ENCODE peak calls at places on chromosome 2, in eight cellular contexts. L, Q, C, K, W, I, G and X are unnamed samples.
A peak's percentile ranks its signal among the peaks of the same experiment; 100 is the strongest.

GRCh38 chr2:26454561-26455001 is 23.3 kb downstream of the OTOF start:
- DNase-seq in L (no peak), Q (no peak), C (no peak), K (no peak), W (no peak), I (no peak), G (no peak), X (no peak)

GRCh38 chr2:200408428-200409311 is 101.2 kb downstream of the KCTD18 start:
- DNase-seq in L (peak; percentile 90), Q (peak; percentile 93), C (no peak), K (no peak), W (no peak), I (no peak), G (peak; percentile 59), X (peak; percentile 39)

GRCh38 chr2:121210691-121211090 is 74.3 kb downstream of the TFCP2L1 start:
- DNase-seq in L (no peak), Q (no peak), C (no peak), K (no peak), W (peak; percentile 37), I (no peak), G (no peak), X (peak; percentile 62)

GRCh38 chr2:1011018-1011405 is 60.4 kb downstream of the SNTG2 start:
- DNase-seq in L (no peak), Q (no peak), C (no peak), K (no peak), W (no peak), I (no peak), G (no peak), X (no peak)

GRCh38 chr2:46964835-46965560 is 49.4 kb upstream of the MCFD2 start:
- DNase-seq in L (peak; percentile 40), Q (no peak), C (no peak), K (no peak), W (no peak), I (no peak), G (no peak), X (peak; percentile 46)

GRCh38 chr2:82478641-82479040 is 1980.4 kb downstream of the SUCLG1 start:
- DNase-seq in L (no peak), Q (no peak), C (no peak), K (no peak), W (no peak), I (no peak), G (no peak), X (no peak)

GRCh38 chr2:226489765-226490164 is 309.9 kb downstream of the IRS1 start:
- DNase-seq in L (peak; percentile 67), Q (peak; percentile 88), C (no peak), K (no peak), W (no peak), I (no peak), G (peak; percentile 52), X (peak; percentile 6)

GRCh38 chr2:149586063-149586462 is 1.5 kb downstream of the MMADHC start:
- DNase-seq in L (no peak), Q (no peak), C (no peak), K (no peak), W (no peak), I (no peak), G (no peak), X (no peak)

GRCh38 chr2:216740557-216741222 is 45.3 kb upstream of the IGFBP5 start:
- DNase-seq in L (no peak), Q (no peak), C (no peak), K (no peak), W (no peak), I (peak; percentile 42), G (no peak), X (peak; percentile 45)

GRCh38 chr2:118584877-118585276 is 262.6 kb downstream of the EN1 start:
- DNase-seq in L (no peak), Q (no peak), C (no peak), K (no peak), W (no peak), I (no peak), G (no peak), X (no peak)

GRCh38 chr2:106885981-106886915 is at the start of gene ST6GAL2:
- DNase-seq in L (no peak), Q (peak; percentile 39), C (no peak), K (no peak), W (no peak), I (no peak), G (no peak), X (peak; percentile 14)

GRCh38 chr2:104944495-104944894 is 90.6 kb downstream of the POU3F3 start:
- DNase-seq in L (no peak), Q (peak; percentile 21), C (no peak), K (no peak), W (no peak), I (no peak), G (no peak), X (no peak)

GRCh38 chr2:64637931-64638330 is 15.8 kb downstream of the SERTAD2 start:
- DNase-seq in L (no peak), Q (peak; percentile 63), C (no peak), K (no peak), W (no peak), I (no peak), G (no peak), X (no peak)

GRCh38 chr2:101518470-101519172 is 43.7 kb upstream of the RFX8 start:
- DNase-seq in L (peak; percentile 52), Q (peak; percentile 78), C (no peak), K (peak; percentile 7), W (peak; percentile 33), I (peak; percentile 36), G (no peak), X (peak; percentile 44)

GRCh38 chr2:137228566-137228965 is 463.2 kb downstream of the THSD7B start:
- DNase-seq in L (peak; percentile 40), Q (peak; percentile 57), C (no peak), K (no peak), W (no peak), I (no peak), G (peak; percentile 21), X (no peak)

GRCh38 chr2:215833531-215834162 is 179.7 kb downstream of the MREG start:
- DNase-seq in L (peak; percentile 80), Q (peak; percentile 24), C (no peak), K (no peak), W (no peak), I (no peak), G (no peak), X (no peak)

GRCh38 chr2:215535726-215536125 is 99.9 kb upstream of the FN1 start:
- DNase-seq in L (no peak), Q (peak; percentile 56), C (no peak), K (no peak), W (no peak), I (no peak), G (peak; percentile 31), X (no peak)

GRCh38 chr2:179677746-179678505 is 183.5 kb downstream of the ZNF385B start:
- DNase-seq in L (no peak), Q (no peak), C (no peak), K (no peak), W (no peak), I (no peak), G (peak; percentile 15), X (no peak)

GRCh38 chr2:240997141-240997855 is 1.1 kb upstream of the SNED1 start:
- DNase-seq in L (peak; percentile 64), Q (peak; percentile 40), C (peak; percentile 68), K (no peak), W (peak; percentile 37), I (peak; percentile 61), G (no peak), X (no peak)

GRCh38 chr2:129256642-129257041 is 722.8 kb upstream of the RAB6C start:
- DNase-seq in L (no peak), Q (no peak), C (no peak), K (no peak), W (no peak), I (no peak), G (no peak), X (no peak)
- H3K4me3 ChIP-seq in L (no peak overlapping the region), Q (no peak overlapping the region), C (no peak overlapping the region), K (no peak overlapping the region), W (no peak overlapping the region), I (no peak overlapping the region), G (no peak overlapping the region), X (no peak overlapping the region)

DNA sequence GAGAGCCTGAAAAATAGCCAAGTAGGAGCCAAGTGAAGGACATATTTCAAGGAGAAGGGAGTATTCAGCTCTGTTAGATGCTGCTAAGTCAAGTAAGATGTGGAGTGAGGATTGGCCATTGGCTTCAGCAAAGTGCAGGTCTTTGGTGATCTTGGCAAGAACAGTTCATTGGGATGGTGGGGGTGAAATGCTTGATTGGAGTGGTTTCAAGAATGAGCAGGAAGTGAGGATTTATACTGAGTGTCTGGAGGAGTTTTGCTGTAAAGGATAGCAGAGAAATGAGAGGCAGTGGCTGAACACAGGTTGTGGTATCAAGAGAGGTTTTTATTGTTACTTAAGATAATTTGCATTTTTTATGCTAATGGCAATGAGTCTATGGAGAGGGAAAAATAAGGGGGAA is 139.7 kb downstream of the PRPF40A start:
- DNase-seq in L (no peak), Q (no peak), C (no peak), K (no peak), W (no peak), I (no peak), G (no peak), X (peak; percentile 19)
- H3K36me3 ChIP-seq in L (no peaks in the 10 kb centered on the region), Q (no peaks in the 10 kb centered on the region), C (no peaks in the 10 kb centered on the region), K (no peaks in the 10 kb centered on the region), W (peaks cover 12% of the 10 kb centered on the region), I (no peaks in the 10 kb centered on the region), G (no peaks in the 10 kb centered on the region), X (no peaks in the 10 kb centered on the region)

DNA sequence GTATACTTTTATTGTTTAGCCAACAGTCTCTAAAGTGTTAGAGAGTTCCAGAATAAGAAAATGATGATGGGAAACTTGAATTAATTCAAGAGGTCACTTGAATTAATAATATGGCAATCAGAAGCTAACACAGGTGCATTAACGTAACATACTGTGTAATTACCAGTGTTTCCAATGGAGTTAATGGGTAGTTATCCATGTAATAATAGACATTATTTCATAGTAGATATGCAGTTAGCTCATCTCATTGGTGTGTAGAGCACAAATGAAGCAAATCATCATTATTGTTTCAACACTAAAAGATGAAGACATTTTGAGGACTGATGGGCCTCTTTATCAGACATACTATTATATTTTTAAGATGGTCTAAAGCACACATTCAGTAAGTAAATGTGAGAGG is 460.3 kb upstream of the HNRNPA3 start:
- DNase-seq in L (no peak), Q (no peak), C (no peak), K (no peak), W (no peak), I (no peak), G (no peak), X (no peak)
- H3K27me3 ChIP-seq in L (no peaks in the 10 kb centered on the region), Q (no peaks in the 10 kb centered on the region), C (no peaks in the 10 kb centered on the region), K (no peaks in the 10 kb centered on the region), W (peaks cover 3% of the 10 kb centered on the region), I (no peaks in the 10 kb centered on the region), G (no peaks in the 10 kb centered on the region), X (no peaks in the 10 kb centered on the region)

GRCh38 chr2:217914078-217914477 is 88.7 kb downstream of the TNS1 start:
- DNase-seq in L (no peak), Q (no peak), C (no peak), K (no peak), W (no peak), I (no peak), G (no peak), X (no peak)

GRCh38 chr2:217914878-217915277 is 87.9 kb downstream of the TNS1 start:
- DNase-seq in L (no peak), Q (no peak), C (no peak), K (no peak), W (no peak), I (no peak), G (no peak), X (no peak)

GRCh38 chr2:217916504-217917254 is 86.1 kb downstream of the TNS1 start:
- DNase-seq in L (no peak), Q (no peak), C (no peak), K (no peak), W (peak; percentile 50), I (no peak), G (no peak), X (no peak)

GRCh38 chr2:217913415-217913814 is 89.4 kb downstream of the TNS1 start:
- DNase-seq in L (no peak), Q (no peak), C (no peak), K (no peak), W (no peak), I (no peak), G (no peak), X (no peak)

GRCh38 chr2:217915706-217916105 is 87.1 kb downstream of the TNS1 start:
- DNase-seq in L (no peak), Q (no peak), C (no peak), K (no peak), W (peak; percentile 13), I (no peak), G (no peak), X (no peak)
- H3K4me3 ChIP-seq in L (no peak overlapping the region), Q (no peak overlapping the region), C (no peak overlapping the region), K (no peak overlapping the region), W (no peak overlapping the region), I (no peak overlapping the region), G (no peak overlapping the region), X (no peak overlapping the region)